ENCODE peak calls at places on chromosomes 3 and 15, in five cellular contexts. J is heart right ventricle, U is stomach, Y is SK-N-SH, L is left lung. M is an unnamed sample.

GRCh38 chr3:149726716-149727407 is 25.4 kb downstream of the COMMD2 start:
- DNase-seq in J (no peak), U (no peak), Y (no peak), L (no peak), M (no peak)

GRCh38 chr3:8891774-8892173 is 71.5 kb downstream of the RAD18 start:
- DNase-seq in J (no peak), U (no peak), Y (no peak), L (no peak), M (no peak)

GRCh38 chr3:44522494-44522933 is 32.5 kb upstream of the ZKSCAN7 start:
- DNase-seq in J (no peak), U (no peak), Y (no peak), L (no peak), M (no peak)

GRCh38 chr15:39242345-39242744 is 338.5 kb upstream of the THBS1 start:
- DNase-seq in J (peak; percentile 11), U (no peak), Y (no peak), L (no peak), M (no peak)

GRCh38 chr3:53071882-53072431 is 26.1 kb upstream of the SFMBT1 start:
- DNase-seq in J (no peak), U (no peak), Y (no peak), L (no peak), M (no peak)

GRCh38 chr3:12532182-12532581 is 13.1 kb downstream of the MKRN2OS start:
- DNase-seq in J (no peak), U (no peak), Y (no peak), L (no peak), M (no peak)

GRCh38 chr3:170352936-170353335 is 4.6 kb upstream of the SKIL start:
- DNase-seq in J (no peak), U (no peak), Y (no peak), L (no peak), M (no peak)

GRCh38 chr3:126118591-126118990 is 34.7 kb upstream of the SLC41A3 start:
- DNase-seq in J (no peak), U (peak; percentile 14), Y (no peak), L (peak; percentile 58), M (no peak)

GRCh38 chr3:53194218-53195065 is 33.4 kb downstream of the PRKCD start:
- DNase-seq in J (peak; percentile 35), U (no peak), Y (peak; percentile 30), L (no peak), M (no peak)

GRCh38 chr15:92187975-92188374 is 205.7 kb upstream of the ST8SIA2 start:
- DNase-seq in J (no peak), U (no peak), Y (no peak), L (no peak), M (no peak)

GRCh38 chr3:103295974-103296570 is 861.3 kb downstream of the ZPLD1 start:
- DNase-seq in J (no peak), U (no peak), Y (peak; percentile 5), L (no peak), M (peak; percentile 5)

GRCh38 chr3:126028096-126028495 is 55.8 kb downstream of the SLC41A3 start:
- DNase-seq in J (no peak), U (no peak), Y (no peak), L (no peak), M (no peak)

GRCh38 chr3:175075269-175075668 is 216.1 kb downstream of the NAALADL2 start:
- DNase-seq in J (no peak), U (no peak), Y (no peak), L (no peak), M (no peak)

GRCh38 chr15:78072080-78072892 is 5.2 kb downstream of the TBC1D2B start:
- DNase-seq in J (no peak), U (no peak), Y (no peak), L (no peak), M (no peak)

GRCh38 chr3:158713094-158713499 is 19.2 kb downstream of the RARRES1 start:
- DNase-seq in J (no peak), U (peak; percentile 78), Y (no peak), L (no peak), M (no peak)

DNA sequence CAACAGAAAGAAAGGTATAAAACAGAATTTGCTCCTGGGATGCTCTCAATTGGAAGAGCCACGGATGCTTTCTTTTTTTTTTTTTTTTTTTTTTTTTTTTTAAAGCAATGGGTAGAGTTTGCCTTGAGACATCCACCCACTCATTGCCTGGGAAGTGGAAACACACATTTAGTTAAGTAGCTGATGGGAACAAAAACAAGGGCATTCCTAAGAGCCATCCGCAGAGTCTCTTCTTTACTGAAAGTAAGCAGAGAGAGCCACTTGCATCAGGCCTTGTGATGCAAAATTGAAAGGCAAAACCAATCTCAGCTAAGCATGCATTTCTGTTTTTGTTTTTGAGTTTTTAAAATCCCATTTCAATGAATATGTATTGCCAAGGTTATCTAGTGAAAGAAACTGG is 787.9 kb upstream of the LMCD1 start:
- DNase-seq in J (no peak), U (no peak), Y (no peak), L (no peak), M (no peak)
- H3K9me3 ChIP-seq in J (no peaks in the 10 kb centered on the region), U (no peaks in the 10 kb centered on the region), Y (no peaks in the 10 kb centered on the region), L (no peaks in the 10 kb centered on the region), M (no peaks in the 10 kb centered on the region)

GRCh38 chr3:176349706-176350105 is 847.6 kb downstream of the TBL1XR1 start:
- DNase-seq in J (no peak), U (no peak), Y (no peak), L (no peak), M (no peak)
- H3K9me3 ChIP-seq in J (peaks cover 19% of the 10 kb centered on the region), U (no peaks in the 10 kb centered on the region), Y (no peaks in the 10 kb centered on the region), L (no peaks in the 10 kb centered on the region), M (no peaks in the 10 kb centered on the region)

DNA sequence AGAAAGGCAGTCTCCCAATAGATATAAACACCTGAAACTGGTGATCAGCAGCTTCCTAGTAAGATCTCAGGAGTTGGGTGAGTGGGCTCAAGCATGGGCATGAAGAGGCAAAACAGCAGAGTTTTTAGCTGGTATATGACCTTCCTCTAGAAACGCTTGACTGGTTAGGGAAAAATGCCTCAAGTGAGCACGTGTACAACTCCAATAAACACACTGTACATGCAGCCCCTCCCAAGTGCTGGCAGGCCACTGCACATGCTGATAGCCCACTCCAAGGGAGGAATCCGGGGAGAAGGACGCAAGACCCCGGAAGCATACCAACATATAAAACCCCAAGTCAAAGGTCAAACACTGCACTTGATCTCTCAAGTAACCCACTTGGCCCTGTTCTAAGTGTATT is 143.0 kb downstream of the FMN1 start:
- DNase-seq in J (no peak), U (no peak), Y (no peak), L (no peak), M (no peak)
- H3K9me3 ChIP-seq in J (peaks cover 17% of the 10 kb centered on the region), U (no peaks in the 10 kb centered on the region), Y (peaks cover 6% of the 10 kb centered on the region), L (no peaks in the 10 kb centered on the region), M (peaks cover 5% of the 10 kb centered on the region)

DNA sequence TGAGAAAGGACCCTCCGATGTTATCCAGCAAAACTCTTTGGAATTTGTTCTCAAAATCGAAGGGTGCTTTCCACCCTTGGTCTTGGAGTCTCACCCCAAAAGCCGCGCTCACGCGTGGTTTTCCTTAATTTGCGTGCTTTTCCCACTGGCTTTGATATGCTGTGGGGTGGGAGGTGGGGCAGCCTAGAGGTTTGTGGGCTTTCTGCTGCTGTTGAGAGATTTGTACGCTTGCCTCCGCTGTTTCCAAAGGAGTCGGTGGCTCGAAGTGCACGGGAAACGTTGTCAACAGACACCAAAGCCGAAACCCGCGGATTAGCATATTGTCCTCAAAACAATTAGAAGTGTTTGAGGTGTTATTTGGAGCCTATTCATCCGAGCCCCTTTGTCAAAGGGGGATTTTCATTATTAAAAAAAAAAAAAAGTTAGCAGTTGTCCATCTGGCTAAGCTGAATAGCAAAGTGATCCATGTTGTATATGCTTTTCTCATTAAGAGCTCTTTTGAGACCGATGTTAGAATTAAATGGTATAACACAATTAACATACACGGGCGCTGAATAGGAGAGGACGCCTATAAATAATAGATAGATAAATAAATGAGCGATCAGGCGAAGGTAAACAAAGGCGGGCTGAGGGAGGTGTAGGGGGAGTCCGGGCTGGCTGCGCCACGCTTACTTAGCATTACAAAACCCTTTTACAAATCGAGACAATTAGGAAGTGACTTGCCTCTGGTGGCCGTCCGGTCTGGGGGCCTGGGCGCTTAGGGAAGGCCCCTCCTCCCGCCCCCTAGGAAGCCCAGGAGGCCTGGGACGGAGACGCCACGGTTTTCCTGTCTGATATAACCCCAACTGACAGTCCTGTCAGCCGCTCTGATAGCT is 3.3 kb downstream of the SOX14 start:
- DNase-seq in J (no peak), U (no peak), Y (peak; percentile 40), L (no peak), M (no peak)
- H3K9me3 ChIP-seq in J (no peaks in the 10 kb centered on the region), U (no peaks in the 10 kb centered on the region), Y (no peaks in the 10 kb centered on the region), L (no peaks in the 10 kb centered on the region), M (no peaks in the 10 kb centered on the region)

GRCh38 chr15:25178835-25179672 is 224.3 kb downstream of the SNRPN start:
- DNase-seq in J (no peak), U (peak; percentile 13), Y (no peak), L (peak; percentile 20), M (no peak)
- H3K9me3 ChIP-seq in J (peaks cover 100% of the 10 kb centered on the region), U (peaks cover 94% of the 10 kb centered on the region), Y (no peaks in the 10 kb centered on the region), L (no peaks in the 10 kb centered on the region), M (peaks cover 2% of the 10 kb centered on the region)

DNA sequence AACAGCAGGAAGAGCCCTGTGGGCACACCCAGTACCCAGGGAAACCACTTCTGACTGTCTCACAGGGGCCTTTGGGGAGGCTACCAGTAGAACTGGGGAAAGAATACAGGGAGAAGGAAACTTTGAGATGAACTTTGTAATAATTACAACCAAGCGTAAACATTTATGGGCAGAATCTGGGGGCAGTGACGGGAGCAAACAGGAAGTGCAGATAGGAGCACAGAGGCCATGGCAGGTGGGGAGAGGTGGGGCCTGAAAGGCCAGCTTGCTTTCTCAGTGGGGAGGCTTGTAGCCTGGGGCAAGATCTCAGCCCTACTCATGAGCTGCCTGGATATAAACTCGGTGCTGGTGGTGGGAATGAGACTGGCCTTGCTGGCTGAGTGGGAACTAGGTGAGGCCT is 209.8 kb downstream of the PLCH1 start:
- DNase-seq in J (no peak), U (no peak), Y (no peak), L (no peak), M (no peak)
- H3K9me3 ChIP-seq in J (peaks cover 13% of the 10 kb centered on the region), U (peaks cover 4% of the 10 kb centered on the region), Y (no peaks in the 10 kb centered on the region), L (no peaks in the 10 kb centered on the region), M (no peaks in the 10 kb centered on the region)

DNA sequence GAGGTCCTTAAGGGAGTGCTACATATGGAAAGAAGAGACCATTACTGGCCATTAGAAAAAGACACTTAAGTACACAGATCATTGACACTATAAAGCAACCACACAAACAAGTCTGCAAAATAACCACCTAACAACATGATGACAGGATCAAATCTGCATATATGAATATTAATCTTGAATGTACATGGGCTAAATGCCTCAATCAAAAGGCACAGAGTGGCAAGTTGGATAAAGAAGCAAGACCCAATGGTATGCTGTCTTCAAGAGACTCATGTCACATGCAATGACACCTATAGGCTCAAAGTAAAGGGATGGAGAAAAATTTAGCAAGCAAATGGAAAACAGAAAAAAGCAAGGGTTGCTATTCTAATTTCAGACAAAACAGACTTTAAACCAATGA is 28.4 kb upstream of the CCNL1 start:
- DNase-seq in J (no peak), U (no peak), Y (no peak), L (no peak), M (no peak)
- H3K9me3 ChIP-seq in J (peaks cover 70% of the 10 kb centered on the region), U (peaks cover 25% of the 10 kb centered on the region), Y (peaks cover 8% of the 10 kb centered on the region), L (no peaks in the 10 kb centered on the region), M (no peaks in the 10 kb centered on the region)

M was measured in BE2C.